ENCODE peak calls at places on chromosomes 3 and 15, in eight cellular contexts. One of them, this sample, is unnamed. For H3K4me1, the result is how much of the 10 kb centered on the place peaks cover.

GRCh38 chr3:53144446-53144845 is 14.2 kb upstream of the RFT1 start:
- DNase-seq in right atrium auricular region: no peak
- DNase-seq in body of pancreas: no peak
- DNase-seq in lower lobe of right lung: no peak
- DNase-seq in left lung: no peak
- DNase-seq in endothelial cell of umbilical vein: no peak
- DNase-seq in aorta: no peak
- DNase-seq in HCT116: no peak
- DNase-seq in this sample: no peak

GRCh38 chr15:25741253-25741575 is 121.9 kb downstream of the ATP10A start:
- DNase-seq in right atrium auricular region: no peak
- DNase-seq in endothelial cell of umbilical vein: no peak
- DNase-seq in aorta: no peak
- DNase-seq in left lung: no peak
- DNase-seq in HCT116: no peak
- DNase-seq in body of pancreas: no peak
- DNase-seq in lower lobe of right lung: no peak
- DNase-seq in this sample: no peak

GRCh38 chr15:90306560-90306959 is 41.1 kb downstream of the NGRN start:
- DNase-seq in aorta: no peak
- DNase-seq in right atrium auricular region: peak
- DNase-seq in endothelial cell of umbilical vein: no peak
- DNase-seq in left lung: no peak
- DNase-seq in HCT116: no peak
- DNase-seq in body of pancreas: no peak
- DNase-seq in lower lobe of right lung: no peak
- DNase-seq in this sample: no peak

GRCh38 chr3:105791134-105791533 is 77.7 kb downstream of the CBLB start:
- DNase-seq in body of pancreas: no peak
- DNase-seq in HCT116: no peak
- DNase-seq in aorta: no peak
- DNase-seq in left lung: no peak
- DNase-seq in lower lobe of right lung: no peak
- DNase-seq in endothelial cell of umbilical vein: no peak
- DNase-seq in right atrium auricular region: no peak
- DNase-seq in this sample: no peak

GRCh38 chr15:67463488-67463887 is 57.4 kb upstream of the C15orf61 start:
- DNase-seq in aorta: no peak
- DNase-seq in body of pancreas: no peak
- DNase-seq in right atrium auricular region: no peak
- DNase-seq in HCT116: no peak
- DNase-seq in lower lobe of right lung: no peak
- DNase-seq in endothelial cell of umbilical vein: no peak
- DNase-seq in left lung: no peak
- DNase-seq in this sample: no peak

GRCh38 chr15:28208583-28208982 is 109.5 kb upstream of the OCA2 start:
- DNase-seq in left lung: no peak
- DNase-seq in lower lobe of right lung: no peak
- DNase-seq in body of pancreas: no peak
- DNase-seq in right atrium auricular region: no peak
- DNase-seq in endothelial cell of umbilical vein: no peak
- DNase-seq in aorta: no peak
- DNase-seq in HCT116: no peak
- DNase-seq in this sample: no peak

GRCh38 chr15:71785996-71786395 is 24.4 kb upstream of the NR2E3 start:
- DNase-seq in HCT116: no peak
- DNase-seq in left lung: no peak
- DNase-seq in right atrium auricular region: no peak
- DNase-seq in aorta: no peak
- DNase-seq in lower lobe of right lung: no peak
- DNase-seq in endothelial cell of umbilical vein: no peak
- DNase-seq in body of pancreas: no peak
- DNase-seq in this sample: no peak

GRCh38 chr3:124570232-124570631 is 160.0 kb upstream of the UMPS start:
- DNase-seq in aorta: no peak
- DNase-seq in lower lobe of right lung: no peak
- DNase-seq in right atrium auricular region: no peak
- DNase-seq in left lung: no peak
- DNase-seq in HCT116: no peak
- DNase-seq in body of pancreas: no peak
- DNase-seq in endothelial cell of umbilical vein: no peak
- DNase-seq in this sample: no peak

GRCh38 chr15:47711654-47712053 is 5.7 kb upstream of the SEMA6D start:
- DNase-seq in lower lobe of right lung: no peak
- DNase-seq in right atrium auricular region: no peak
- DNase-seq in HCT116: no peak
- DNase-seq in aorta: no peak
- DNase-seq in endothelial cell of umbilical vein: peak
- DNase-seq in body of pancreas: no peak
- DNase-seq in left lung: no peak
- DNase-seq in this sample: no peak

GRCh38 chr15:70328137-70329115 is 230.7 kb upstream of the TLE3 start:
- DNase-seq in endothelial cell of umbilical vein: no peak
- DNase-seq in right atrium auricular region: peak
- DNase-seq in left lung: no peak
- DNase-seq in body of pancreas: no peak
- DNase-seq in aorta: peak
- DNase-seq in HCT116: no peak
- DNase-seq in lower lobe of right lung: no peak
- DNase-seq in this sample: no peak

GRCh38 chr3:26624209-26624775 is 1.7 kb downstream of the LRRC3B start:
- DNase-seq in left lung: no peak
- DNase-seq in HCT116: no peak
- DNase-seq in body of pancreas: no peak
- DNase-seq in aorta: no peak
- DNase-seq in endothelial cell of umbilical vein: no peak
- DNase-seq in right atrium auricular region: no peak
- DNase-seq in lower lobe of right lung: no peak
- DNase-seq in this sample: no peak
- H3K4me3 ChIP-seq in left lung: no peak
- H3K4me3 ChIP-seq in HCT116: no peak
- H3K4me3 ChIP-seq in body of pancreas: no peak
- H3K4me3 ChIP-seq in aorta: no peak
- H3K4me3 ChIP-seq in endothelial cell of umbilical vein: no peak
- H3K4me3 ChIP-seq in right atrium auricular region: no peak
- H3K4me3 ChIP-seq in lower lobe of right lung: no peak
- H3K4me3 ChIP-seq in this sample: peak

GRCh38 chr3:39910828-39911464 is 101.5 kb downstream of the MYRIP start:
- DNase-seq in lower lobe of right lung: no peak
- DNase-seq in aorta: no peak
- DNase-seq in endothelial cell of umbilical vein: peak
- DNase-seq in left lung: no peak
- DNase-seq in right atrium auricular region: no peak
- DNase-seq in HCT116: no peak
- DNase-seq in body of pancreas: no peak
- DNase-seq in this sample: no peak
- H3K27ac ChIP-seq in lower lobe of right lung: no peak
- H3K27ac ChIP-seq in aorta: no peak
- H3K27ac ChIP-seq in endothelial cell of umbilical vein: peak
- H3K27ac ChIP-seq in left lung: no peak
- H3K27ac ChIP-seq in right atrium auricular region: no peak
- H3K27ac ChIP-seq in HCT116: no peak
- H3K27ac ChIP-seq in body of pancreas: peak
- H3K27ac ChIP-seq in this sample: no peak

DNA sequence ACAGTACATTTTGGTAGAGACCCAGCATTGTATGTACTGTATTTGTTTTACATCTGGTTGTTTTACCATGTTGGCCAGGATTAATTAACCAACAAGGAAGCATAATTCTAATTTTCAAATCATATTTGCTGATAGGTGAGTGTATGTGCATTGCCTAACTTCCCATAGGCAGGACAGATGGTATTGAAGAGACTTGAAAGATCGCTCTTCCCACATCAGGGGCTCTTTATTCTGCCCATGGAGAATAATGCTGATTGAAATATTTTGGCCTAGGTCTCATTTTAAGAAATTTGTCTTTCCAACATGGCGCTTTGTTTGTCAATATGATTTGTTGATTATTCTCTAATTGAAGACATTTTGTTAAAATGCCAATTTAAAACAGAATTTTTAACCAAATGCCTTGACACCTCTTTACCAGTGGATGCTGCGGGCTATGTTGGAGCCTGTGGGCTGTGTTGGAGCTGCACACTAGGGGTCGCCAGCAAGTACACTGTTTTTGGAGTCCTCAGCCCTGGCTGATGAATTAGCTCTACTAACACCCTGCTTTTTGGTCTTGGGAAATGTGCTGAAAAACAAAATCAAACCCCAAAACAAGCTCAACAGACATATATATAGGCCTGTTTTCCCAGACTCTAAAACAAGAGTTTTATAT is 5.3 kb downstream of the P2RY12 start:
- DNase-seq in endothelial cell of umbilical vein: peak
- DNase-seq in left lung: peak
- DNase-seq in HCT116: peak
- DNase-seq in body of pancreas: peak
- DNase-seq in right atrium auricular region: no peak
- DNase-seq in lower lobe of right lung: no peak
- DNase-seq in aorta: peak
- DNase-seq in this sample: no peak
- H3K4me1 ChIP-seq in endothelial cell of umbilical vein: under half
- H3K4me1 ChIP-seq in left lung: under half
- H3K4me1 ChIP-seq in HCT116: under half
- H3K4me1 ChIP-seq in body of pancreas: under half
- H3K4me1 ChIP-seq in right atrium auricular region: under half
- H3K4me1 ChIP-seq in lower lobe of right lung: under half
- H3K4me1 ChIP-seq in aorta: under half
- H3K4me1 ChIP-seq in this sample: under half

GRCh38 chr15:64895285-64896065 is 16.2 kb upstream of the ANKDD1A start:
- DNase-seq in right atrium auricular region: no peak
- DNase-seq in aorta: peak
- DNase-seq in left lung: peak
- DNase-seq in endothelial cell of umbilical vein: peak
- DNase-seq in HCT116: no peak
- DNase-seq in lower lobe of right lung: peak
- DNase-seq in body of pancreas: no peak
- DNase-seq in this sample: no peak
- H3K4me3 ChIP-seq in right atrium auricular region: peak
- H3K4me3 ChIP-seq in aorta: no peak
- H3K4me3 ChIP-seq in left lung: no peak
- H3K4me3 ChIP-seq in endothelial cell of umbilical vein: no peak
- H3K4me3 ChIP-seq in HCT116: no peak
- H3K4me3 ChIP-seq in lower lobe of right lung: peak
- H3K4me3 ChIP-seq in body of pancreas: no peak
- H3K4me3 ChIP-seq in this sample: no peak

GRCh38 chr3:146129750-146130149 is 31.2 kb downstream of the PLOD2 start:
- DNase-seq in right atrium auricular region: no peak
- DNase-seq in lower lobe of right lung: no peak
- DNase-seq in aorta: no peak
- DNase-seq in HCT116: no peak
- DNase-seq in endothelial cell of umbilical vein: no peak
- DNase-seq in body of pancreas: no peak
- DNase-seq in left lung: no peak
- DNase-seq in this sample: no peak
- H3K27ac ChIP-seq in right atrium auricular region: no peak
- H3K27ac ChIP-seq in lower lobe of right lung: no peak
- H3K27ac ChIP-seq in aorta: no peak
- H3K27ac ChIP-seq in HCT116: no peak
- H3K27ac ChIP-seq in endothelial cell of umbilical vein: no peak
- H3K27ac ChIP-seq in body of pancreas: no peak
- H3K27ac ChIP-seq in left lung: no peak
- H3K27ac ChIP-seq in this sample: no peak

DNA sequence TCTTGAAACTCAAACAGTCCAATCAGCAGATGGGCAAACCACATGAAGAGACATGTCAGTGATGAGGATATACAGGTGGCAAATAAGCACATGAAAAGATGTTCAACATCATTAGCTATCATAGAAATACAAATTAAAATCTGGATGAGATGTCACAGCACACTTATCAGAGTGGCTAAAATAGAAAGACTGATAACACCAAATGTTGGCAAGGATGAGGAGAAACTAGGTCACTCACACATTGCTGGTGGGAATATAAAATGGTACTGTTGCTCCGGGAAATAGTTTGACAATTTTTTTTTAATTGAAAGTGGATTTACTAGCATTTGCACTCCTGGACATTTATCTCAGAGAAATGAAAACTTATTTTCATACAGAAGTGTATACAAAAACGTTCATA is 8.4 kb downstream of the PGPEP1L start:
- DNase-seq in endothelial cell of umbilical vein: no peak
- DNase-seq in aorta: no peak
- DNase-seq in lower lobe of right lung: no peak
- DNase-seq in left lung: no peak
- DNase-seq in HCT116: no peak
- DNase-seq in right atrium auricular region: no peak
- DNase-seq in body of pancreas: no peak
- DNase-seq in this sample: no peak
- H3K4me1 ChIP-seq in endothelial cell of umbilical vein: under half
- H3K4me1 ChIP-seq in aorta: under half
- H3K4me1 ChIP-seq in lower lobe of right lung: under half
- H3K4me1 ChIP-seq in left lung: under half
- H3K4me1 ChIP-seq in HCT116: under half
- H3K4me1 ChIP-seq in right atrium auricular region: under half
- H3K4me1 ChIP-seq in body of pancreas: under half
- H3K4me1 ChIP-seq in this sample: under half

DNA sequence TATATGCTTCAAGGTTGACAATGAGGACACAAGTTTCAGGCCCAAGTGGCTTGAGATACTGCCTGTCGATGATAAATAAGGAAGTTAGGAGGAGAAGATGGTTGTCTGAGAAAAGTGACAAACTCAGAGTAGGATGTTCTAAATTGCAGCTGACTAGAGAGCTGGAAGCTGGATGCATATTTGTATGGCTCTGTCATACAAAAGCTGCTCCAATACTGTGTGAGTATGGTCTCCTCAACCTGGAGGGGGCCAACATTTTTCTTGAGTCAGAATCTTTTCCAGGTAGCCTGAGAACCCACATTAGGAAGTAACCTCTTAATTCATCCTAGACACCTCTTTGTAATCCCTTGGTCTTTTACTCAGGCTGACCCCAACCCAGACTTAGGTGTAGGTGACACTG is 28.4 kb upstream of the TPRG1 start:
- DNase-seq in left lung: no peak
- DNase-seq in body of pancreas: no peak
- DNase-seq in aorta: no peak
- DNase-seq in lower lobe of right lung: no peak
- DNase-seq in endothelial cell of umbilical vein: no peak
- DNase-seq in HCT116: no peak
- DNase-seq in right atrium auricular region: no peak
- DNase-seq in this sample: no peak
- H3K4me3 ChIP-seq in left lung: no peak
- H3K4me3 ChIP-seq in body of pancreas: no peak
- H3K4me3 ChIP-seq in aorta: no peak
- H3K4me3 ChIP-seq in lower lobe of right lung: no peak
- H3K4me3 ChIP-seq in endothelial cell of umbilical vein: no peak
- H3K4me3 ChIP-seq in HCT116: no peak
- H3K4me3 ChIP-seq in right atrium auricular region: no peak
- H3K4me3 ChIP-seq in this sample: no peak

GRCh38 chr15:51051776-51052175 is 42.9 kb downstream of the TNFAIP8L3 start:
- DNase-seq in lower lobe of right lung: no peak
- DNase-seq in left lung: peak
- DNase-seq in HCT116: no peak
- DNase-seq in body of pancreas: no peak
- DNase-seq in aorta: peak
- DNase-seq in right atrium auricular region: no peak
- DNase-seq in endothelial cell of umbilical vein: no peak
- DNase-seq in this sample: no peak
- H3K27ac ChIP-seq in lower lobe of right lung: no peak
- H3K27ac ChIP-seq in left lung: no peak
- H3K27ac ChIP-seq in HCT116: no peak
- H3K27ac ChIP-seq in body of pancreas: no peak
- H3K27ac ChIP-seq in aorta: no peak
- H3K27ac ChIP-seq in right atrium auricular region: no peak
- H3K27ac ChIP-seq in endothelial cell of umbilical vein: no peak
- H3K27ac ChIP-seq in this sample: no peak